ENCODE peak calls at places on chromosomes 13 and 19, in six cellular contexts. R is SK-N-SH, M is RWPE1, O is K562, W is kidney, D is lung. T is an unnamed sample.

GRCh38 chr13:109148243-109148642 is 518.8 kb downstream of the MYO16 start:
- DNase-seq in O (no peak), R (no peak), D (no peak), W (no peak), M (peak), T (no peak)

GRCh38 chr13:97300871-97301270 is 78.7 kb downstream of the MBNL2 start:
- DNase-seq in M (no peak), D (no peak), O (no peak), W (no peak), R (peak), T (no peak)

GRCh38 chr13:41463823-41464602 is 6.7 kb downstream of the RGCC start:
- DNase-seq in O (peak), W (peak), D (no peak), R (no peak), M (no peak), T (no peak)

GRCh38 chr13:48892311-48892710 is 83.4 kb upstream of the FNDC3A start:
- DNase-seq in M (peak), R (no peak), O (no peak), D (no peak), W (no peak), T (peak)

GRCh38 chr19:47225746-47226425 is 5.1 kb downstream of the BBC3 start:
- DNase-seq in R (peak), M (peak), O (peak), W (peak), D (peak), T (no peak)

GRCh38 chr13:41428155-41428554 is 29.2 kb upstream of the RGCC start:
- DNase-seq in D (no peak), M (no peak), R (peak), W (no peak), O (no peak), T (no peak)

GRCh38 chr19:17420267-17420924 is 549 bp downstream of the MVB12A start:
- DNase-seq in W (peak), M (peak), D (no peak), R (peak), O (peak), T (no peak)

GRCh38 chr13:41015920-41016319 is 3.2 kb downstream of the ELF1 start:
- DNase-seq in R (no peak), W (no peak), M (no peak), D (no peak), O (no peak), T (no peak)

GRCh38 chr19:23800868-23801267 is 42.2 kb upstream of the ZNF681 start:
- DNase-seq in O (no peak), R (no peak), D (no peak), M (no peak), W (no peak), T (no peak)

GRCh38 chr13:104015646-104016396 is 949.6 kb upstream of the SLC10A2 start:
- DNase-seq in M (no peak), R (no peak), D (no peak), O (no peak), W (no peak), T (no peak)

GRCh38 chr13:78187781-78188180 is 269.1 kb upstream of the EDNRB start:
- DNase-seq in R (no peak), D (no peak), W (no peak), O (no peak), M (no peak), T (no peak)

GRCh38 chr19:11570039-11570462 is 7.4 kb downstream of the ACP5 start:
- DNase-seq in W (peak), D (no peak), R (peak), M (no peak), O (no peak), T (no peak)

GRCh38 chr13:30033681-30034447 is 183.4 kb upstream of the UBL3 start:
- DNase-seq in D (no peak), M (peak), W (no peak), R (no peak), O (no peak), T (peak)

GRCh38 chr19:39498262-39499081 is at the start of gene DLL3:
- DNase-seq in R (peak), M (no peak), W (no peak), O (peak), D (no peak), T (no peak)

GRCh38 chr19:52366414-52366824 is 3.3 kb upstream of the ZNF880 start:
- DNase-seq in O (no peak), R (no peak), W (no peak), M (no peak), D (no peak), T (no peak)

GRCh38 chr13:27461940-27462584 is 11.7 kb upstream of the MTIF3 start:
- DNase-seq in O (no peak), R (no peak), W (no peak), M (no peak), D (no peak), T (no peak)

GRCh38 chr13:29607465-29607864 is 12.0 kb upstream of the SLC7A1 start:
- DNase-seq in M (no peak), D (no peak), W (no peak), R (no peak), O (no peak), T (no peak)

GRCh38 chr13:107113387-107113786 is 545.5 kb upstream of the ARGLU1 start:
- DNase-seq in O (no peak), W (no peak), R (no peak), D (no peak), M (no peak), T (no peak)

GRCh38 chr13:51525567-51526165 is 58.6 kb upstream of the WDFY2 start:
- DNase-seq in R (no peak), M (no peak), W (no peak), O (no peak), D (no peak), T (no peak)

GRCh38 chr13:98039964-98040363 is 86.5 kb downstream of the IPO5 start:
- DNase-seq in R (no peak), W (no peak), O (no peak), D (no peak), M (no peak), T (no peak)

GRCh38 chr13:73698859-73699258 is 435.3 kb downstream of the KLF12 start:
- DNase-seq in R (no peak), D (no peak), W (no peak), M (no peak), O (no peak), T (no peak)

GRCh38 chr13:23470706-23471610 is 37.5 kb upstream of the SACS start:
- DNase-seq in O (no peak), M (no peak), D (no peak), W (no peak), R (no peak), T (no peak)

GRCh38 chr19:55208880-55209429 is 346 bp downstream of the PTPRH start:
- DNase-seq in O (no peak), W (peak), D (no peak), M (no peak), R (no peak), T (no peak)

GRCh38 chr19:55212447-55212846 is 3.1 kb upstream of the PTPRH start:
- DNase-seq in D (no peak), O (peak), M (peak), W (no peak), R (no peak), T (no peak)

GRCh38 chr19:55209430-55210119 is at the start of gene PTPRH:
- DNase-seq in M (no peak), R (no peak), D (no peak), O (no peak), W (peak), T (no peak)

GRCh38 chr19:55210120-55210493 is 806 bp upstream of the PTPRH start:
- DNase-seq in R (no peak), M (peak), D (no peak), W (peak), O (no peak), T (peak)

GRCh38 chr19:55206664-55207500 is 2.4 kb downstream of the PTPRH start:
- DNase-seq in D (peak), W (peak), M (peak), O (peak), R (peak), T (peak)
- H3K27ac ChIP-seq in D (no peak), W (no peak), M (peak), O (peak), R (peak), T (peak)

GRCh38 chr19:3115916-3116602 is 19.8 kb upstream of the GNA15 start:
- DNase-seq in R (no peak), W (peak), D (no peak), M (no peak), O (no peak), T (no peak)
- H3K27ac ChIP-seq in R (no peak), W (no peak), D (no peak), M (peak), O (no peak), T (no peak)

GRCh38 chr19:41298327-41298964 is 11.5 kb upstream of the CCDC97 start:
- DNase-seq in W (peak), O (no peak), R (no peak), M (no peak), D (peak), T (no peak)

GRCh38 chr19:41295506-41295905 is 14.5 kb upstream of the CCDC97 start:
- DNase-seq in M (no peak), O (no peak), R (no peak), D (no peak), W (no peak), T (no peak)

GRCh38 chr19:41294393-41294792 is 15.6 kb upstream of the CCDC97 start:
- DNase-seq in M (no peak), R (no peak), W (no peak), D (no peak), O (no peak), T (no peak)

GRCh38 chr19:41297628-41298326 is 12.2 kb upstream of the CCDC97 start:
- DNase-seq in O (no peak), M (no peak), W (no peak), R (no peak), D (no peak), T (no peak)

DNA sequence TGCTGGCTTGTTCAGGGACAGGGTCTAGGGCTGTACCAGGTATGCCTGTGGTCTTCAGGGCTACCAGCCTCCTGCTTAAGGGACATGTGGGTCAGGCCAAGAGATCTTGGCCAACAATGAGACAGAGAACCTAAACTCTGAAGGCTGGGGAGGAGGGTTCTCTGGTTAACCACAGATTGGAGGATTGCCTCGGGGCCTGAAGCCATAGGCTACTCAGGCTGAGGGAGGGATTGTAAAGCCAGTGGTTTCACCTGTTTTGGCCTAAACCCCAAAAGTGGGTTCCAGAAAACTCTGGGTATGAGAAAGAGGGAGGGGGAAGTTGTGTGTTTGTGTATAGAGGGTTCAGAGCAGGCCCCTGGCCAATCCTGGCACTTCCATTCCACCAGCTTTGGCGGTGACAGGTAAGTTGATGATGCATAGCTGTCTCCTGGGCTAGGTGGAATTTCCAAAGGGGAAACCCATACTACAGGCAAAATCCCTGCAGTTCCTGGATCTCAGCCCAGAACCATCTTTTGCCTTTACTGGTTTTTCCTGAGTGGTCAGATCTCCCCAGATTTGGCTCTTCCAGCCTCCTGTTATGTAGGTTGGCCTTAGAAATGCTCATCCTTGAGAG is 13.5 kb upstream of the CCDC97 start:
- DNase-seq in M (no peak), O (no peak), D (no peak), W (no peak), R (no peak), T (peak)
- H3K27ac ChIP-seq in M (peak), O (no peak), D (peak), W (no peak), R (no peak), T (no peak)

GRCh38 chr13:110436786-110437370 is 124.6 kb downstream of the RAB20 start:
- DNase-seq in R (no peak), D (no peak), O (no peak), W (no peak), M (no peak), T (no peak)
- H3K27ac ChIP-seq in R (no peak), D (no peak), O (no peak), W (no peak), M (no peak), T (no peak)

GRCh38 chr13:46519177-46519576 is 33.8 kb upstream of the LRCH1 start:
- DNase-seq in W (no peak), R (no peak), D (no peak), O (no peak), M (no peak), T (no peak)

GRCh38 chr13:46516624-46517318 is 36.2 kb upstream of the LRCH1 start:
- DNase-seq in M (no peak), D (no peak), W (no peak), O (no peak), R (no peak), T (no peak)

GRCh38 chr13:46521486-46521885 is 31.5 kb upstream of the LRCH1 start:
- DNase-seq in R (no peak), D (no peak), M (no peak), W (no peak), O (no peak), T (no peak)

GRCh38 chr13:46520188-46520587 is 32.8 kb upstream of the LRCH1 start:
- DNase-seq in M (no peak), O (no peak), R (no peak), D (no peak), W (no peak), T (no peak)

DNA sequence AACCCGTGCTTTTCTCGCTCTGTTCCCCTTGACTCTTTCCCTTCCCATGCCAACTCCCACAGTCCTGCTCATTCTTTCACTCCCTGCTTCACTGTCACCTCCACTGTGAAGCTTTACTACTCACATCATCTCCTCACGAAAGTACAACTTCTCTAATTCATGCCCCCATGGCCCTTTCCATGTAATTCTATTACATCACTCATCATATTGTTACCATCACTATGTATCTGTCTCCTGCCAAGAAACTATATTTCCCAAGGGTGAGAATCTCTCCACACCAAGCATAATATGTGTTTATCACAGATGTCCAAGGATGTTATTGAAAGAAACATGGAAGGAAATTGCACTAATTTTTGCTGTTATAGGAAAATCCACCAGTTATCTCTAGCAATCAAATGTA is 37.2 kb upstream of the LRCH1 start:
- DNase-seq in M (no peak), O (no peak), W (no peak), D (no peak), R (no peak), T (no peak)
- H3K27ac ChIP-seq in M (no peak), O (no peak), W (no peak), D (no peak), R (no peak), T (no peak)

DNA sequence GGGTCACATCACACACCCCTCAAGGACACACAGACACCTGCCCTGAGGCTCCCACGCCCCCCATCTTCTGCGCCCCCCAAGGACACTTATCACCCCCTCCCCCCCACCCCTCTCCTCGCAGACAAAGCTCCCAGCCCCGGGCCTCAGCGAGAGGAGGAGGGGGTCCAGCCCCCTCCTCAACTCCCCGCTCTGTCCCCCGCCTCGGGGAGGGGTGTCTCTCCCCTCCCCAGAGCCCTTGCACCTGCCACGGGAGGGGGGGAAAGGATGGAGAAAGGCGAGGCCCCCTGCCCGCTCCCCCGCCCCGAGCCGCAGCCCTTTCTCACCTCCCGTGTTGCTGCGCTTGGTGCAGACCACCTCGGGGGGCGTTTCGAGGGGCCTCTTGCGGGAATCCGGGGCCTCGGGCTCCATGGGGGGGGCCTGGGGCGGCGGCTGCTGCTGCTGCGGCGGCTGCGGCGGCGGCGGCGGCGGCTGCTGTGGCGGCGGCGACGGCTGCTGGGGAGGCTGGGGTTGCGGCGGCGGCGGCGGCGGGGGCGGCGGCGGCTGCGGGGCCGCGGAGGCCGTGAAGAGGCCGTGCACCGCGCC is 630 bp downstream of the NOVA2 start:
- DNase-seq in M (no peak), O (peak), W (no peak), D (no peak), R (no peak), T (no peak)
- H3K27ac ChIP-seq in M (no peak), O (no peak), W (peak), D (peak), R (peak), T (no peak)

GRCh38 chr19:4369888-4370260 is 26.5 kb downstream of the MPND start:
- DNase-seq in W (peak), O (no peak), M (peak), R (no peak), D (no peak), T (no peak)
- H3K27ac ChIP-seq in W (peak), O (peak), M (peak), R (peak), D (peak), T (peak)

T was measured in epithelial cell of prostate.